ENCODE peak calls at places on chromosome 15, in six cellular contexts. Z is left lung, U is neuronal stem cell, X is fibroblast of lung, E is kidney, T is sigmoid colon. I is an unnamed sample.

GRCh38 chr15:62601779-62602540 is 436.9 kb upstream of the C2CD4B start:
- DNase-seq in E (no peak), U (no peak), X (peak), T (no peak), Z (no peak), I (no peak)

GRCh38 chr15:64970696-64971095 is 19.0 kb downstream of the SPG21 start:
- DNase-seq in X (no peak), E (no peak), Z (no peak), U (no peak), T (no peak), I (no peak)

GRCh38 chr15:86336051-86336788 is 256.5 kb downstream of the AGBL1 start:
- DNase-seq in U (no peak), X (no peak), Z (no peak), T (no peak), E (no peak), I (peak)

GRCh38 chr15:84981711-84982300 is at the start of gene PDE8A:
- DNase-seq in E (peak), X (no peak), U (peak), T (peak), Z (peak), I (no peak)

GRCh38 chr15:50676799-50677483 is 9.7 kb downstream of the TRPM7 start:
- DNase-seq in Z (no peak), E (no peak), U (no peak), T (no peak), X (peak), I (no peak)

GRCh38 chr15:98938804-98939203 is 68.8 kb downstream of the PGPEP1L start:
- DNase-seq in E (no peak), T (no peak), Z (no peak), X (no peak), U (no peak), I (no peak)

GRCh38 chr15:79962178-79962577 is 8.8 kb downstream of the BCL2A1 start:
- DNase-seq in X (no peak), U (no peak), T (no peak), Z (no peak), E (no peak), I (no peak)

GRCh38 chr15:78303729-78304486 is 4.5 kb upstream of the SKIC8 start:
- DNase-seq in E (no peak), X (no peak), T (no peak), Z (no peak), U (no peak), I (peak)

GRCh38 chr15:44325568-44325967 is 37.0 kb downstream of the GOLM2 start:
- DNase-seq in E (no peak), Z (no peak), U (peak), X (no peak), T (no peak), I (no peak)

GRCh38 chr15:43067717-43068461 is 37.9 kb downstream of the UBR1 start:
- DNase-seq in E (no peak), X (peak), T (no peak), Z (no peak), U (no peak), I (no peak)

GRCh38 chr15:100115066-100115710 is 226.6 kb downstream of the ADAMTS17 start:
- DNase-seq in Z (no peak), U (no peak), E (no peak), T (no peak), X (no peak), I (peak)

GRCh38 chr15:100115711-100116090 is 226.1 kb downstream of the ADAMTS17 start:
- DNase-seq in T (no peak), Z (no peak), E (no peak), X (peak), U (no peak), I (peak)

GRCh38 chr15:100114100-100114499 is 227.7 kb downstream of the ADAMTS17 start:
- DNase-seq in X (peak), U (no peak), T (peak), E (no peak), Z (no peak), I (peak)

GRCh38 chr15:100113351-100114075 is 228.3 kb downstream of the ADAMTS17 start:
- DNase-seq in U (no peak), E (no peak), T (no peak), X (no peak), Z (no peak), I (peak)

GRCh38 chr15:100114526-100114925 is 227.2 kb downstream of the ADAMTS17 start:
- DNase-seq in E (no peak), X (peak), T (no peak), U (peak), Z (no peak), I (no peak)
- H3K4me3 ChIP-seq in E (peak), X (peak), T (peak), U (no peak), Z (no peak), I (no peak)

DNA sequence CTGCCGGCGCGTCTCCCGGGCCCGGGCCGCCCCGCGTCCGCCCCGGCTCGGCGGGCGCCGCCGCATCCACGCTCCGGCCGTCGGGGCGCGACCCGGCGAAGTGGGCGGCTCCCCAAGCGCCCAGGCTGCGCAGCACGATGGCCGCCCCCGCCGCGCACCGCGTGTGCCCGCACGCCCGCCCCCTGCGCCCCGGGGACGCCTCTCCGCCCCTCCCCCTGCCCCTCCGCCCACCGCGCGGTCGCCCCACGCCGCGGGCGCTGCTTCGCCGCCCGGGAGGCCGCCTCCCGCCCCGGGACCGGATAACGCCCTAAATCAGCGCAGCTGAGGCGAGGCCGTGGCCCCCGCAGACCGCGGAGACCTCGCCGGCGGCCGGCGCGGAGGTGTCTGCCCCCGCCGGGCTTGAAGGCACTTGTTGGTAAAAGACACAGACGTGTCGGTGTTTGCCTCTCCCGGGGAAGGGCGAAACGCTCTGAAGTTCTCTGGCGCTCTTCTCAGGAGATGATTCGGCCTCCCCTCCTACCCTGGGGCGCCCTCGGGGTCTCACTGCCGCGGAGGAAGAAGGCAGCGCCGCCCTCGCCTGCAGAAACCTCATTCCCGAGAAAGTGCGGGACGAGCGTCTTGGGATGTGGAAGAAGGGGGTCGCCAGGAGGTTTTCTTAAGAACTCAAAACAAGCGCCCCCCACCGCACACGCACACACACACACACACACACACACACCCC is at the start of gene BNC1:
- DNase-seq in U (no peak), T (no peak), E (no peak), Z (no peak), X (no peak), I (peak)
- H3K27ac ChIP-seq in U (no peak), T (no peak), E (no peak), Z (no peak), X (peak), I (peak)

GRCh38 chr15:41789662-41790061 is 15.4 kb downstream of the MAPKBP1 start:
- DNase-seq in E (no peak), T (no peak), Z (no peak), X (no peak), U (no peak), I (no peak)

GRCh38 chr15:41790169-41790568 is 15.9 kb downstream of the MAPKBP1 start:
- DNase-seq in X (no peak), U (no peak), T (no peak), E (no peak), Z (no peak), I (no peak)

GRCh38 chr15:41791970-41792637 is 17.8 kb downstream of the MAPKBP1 start:
- DNase-seq in Z (no peak), U (no peak), T (no peak), E (no peak), X (no peak), I (no peak)

GRCh38 chr15:41791547-41791937 is 17.3 kb downstream of the MAPKBP1 start:
- DNase-seq in Z (no peak), U (no peak), T (no peak), X (no peak), E (no peak), I (no peak)

GRCh38 chr15:41790756-41791546 is 16.7 kb downstream of the MAPKBP1 start:
- DNase-seq in X (peak), Z (no peak), T (no peak), U (no peak), E (no peak), I (no peak)
- H3K4me3 ChIP-seq in X (no peak), Z (no peak), T (no peak), U (no peak), E (peak), I (no peak)

DNA sequence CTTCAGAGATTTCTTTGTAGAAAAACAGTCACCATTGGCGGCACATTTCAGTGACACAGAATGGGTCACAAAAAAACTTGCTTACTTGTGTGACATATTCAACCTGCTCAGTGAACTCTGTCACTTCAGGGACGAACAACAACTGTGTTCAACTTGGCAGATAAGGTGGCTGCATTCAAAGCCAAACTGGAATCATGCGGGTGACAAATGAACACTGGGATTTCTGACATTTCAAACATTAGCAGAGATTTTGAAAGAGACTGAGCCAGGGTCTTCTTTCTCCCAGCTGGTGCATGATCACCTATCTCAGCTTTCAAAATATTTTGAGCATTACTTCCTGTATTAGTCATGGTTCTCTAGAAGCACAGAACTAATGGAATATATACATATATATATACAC is 1.9 kb upstream of the EID1 start:
- DNase-seq in U (no peak), E (no peak), T (no peak), X (no peak), Z (no peak), I (no peak)
- H3K27ac ChIP-seq in U (no peak), E (no peak), T (no peak), X (no peak), Z (no peak), I (no peak)

GRCh38 chr15:93771429-93772020 is 459.8 kb upstream of the MCTP2 start:
- DNase-seq in X (no peak), Z (no peak), U (no peak), E (no peak), T (no peak), I (no peak)

GRCh38 chr15:93770788-93771187 is 460.6 kb upstream of the MCTP2 start:
- DNase-seq in X (no peak), Z (no peak), U (no peak), E (no peak), T (no peak), I (no peak)
- H3K4me3 ChIP-seq in X (no peak), Z (no peak), U (no peak), E (no peak), T (no peak), I (no peak)

GRCh38 chr15:75654201-75654907 is 6.6 kb downstream of the SNX33 start:
- DNase-seq in Z (no peak), E (no peak), X (no peak), U (no peak), T (no peak), I (peak)
- H3K27ac ChIP-seq in Z (no peak), E (no peak), X (no peak), U (no peak), T (peak), I (peak)

DNA sequence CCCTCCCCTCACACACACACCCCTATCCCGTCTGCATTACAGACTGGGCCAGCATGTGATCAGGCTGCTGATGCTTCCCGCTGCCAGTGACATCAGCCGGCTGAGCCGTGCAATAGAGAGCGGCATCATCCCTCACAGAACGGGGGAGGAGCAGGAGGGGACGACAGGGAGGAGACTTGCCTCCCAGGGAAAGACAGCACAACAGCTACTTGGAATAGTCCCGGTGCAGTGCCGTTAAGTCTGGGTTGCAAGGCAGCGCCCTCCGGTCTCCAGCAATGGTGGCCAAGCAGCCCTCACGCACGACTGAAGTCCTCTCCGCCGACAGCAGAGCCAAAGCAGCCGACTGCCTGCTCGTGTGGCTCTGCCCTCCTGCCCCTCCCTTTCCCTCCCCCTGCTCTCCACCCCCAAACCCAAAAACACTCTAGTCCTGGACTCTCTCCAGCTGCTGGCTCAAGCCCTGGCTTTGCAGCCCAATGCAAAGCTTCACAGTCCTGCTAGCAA is 31.5 kb upstream of the RPS17 start:
- DNase-seq in E (peak), X (peak), U (peak), T (peak), Z (peak), I (no peak)
- H3K4me3 ChIP-seq in E (no peak), X (peak), U (peak), T (peak), Z (peak), I (no peak)

DNA sequence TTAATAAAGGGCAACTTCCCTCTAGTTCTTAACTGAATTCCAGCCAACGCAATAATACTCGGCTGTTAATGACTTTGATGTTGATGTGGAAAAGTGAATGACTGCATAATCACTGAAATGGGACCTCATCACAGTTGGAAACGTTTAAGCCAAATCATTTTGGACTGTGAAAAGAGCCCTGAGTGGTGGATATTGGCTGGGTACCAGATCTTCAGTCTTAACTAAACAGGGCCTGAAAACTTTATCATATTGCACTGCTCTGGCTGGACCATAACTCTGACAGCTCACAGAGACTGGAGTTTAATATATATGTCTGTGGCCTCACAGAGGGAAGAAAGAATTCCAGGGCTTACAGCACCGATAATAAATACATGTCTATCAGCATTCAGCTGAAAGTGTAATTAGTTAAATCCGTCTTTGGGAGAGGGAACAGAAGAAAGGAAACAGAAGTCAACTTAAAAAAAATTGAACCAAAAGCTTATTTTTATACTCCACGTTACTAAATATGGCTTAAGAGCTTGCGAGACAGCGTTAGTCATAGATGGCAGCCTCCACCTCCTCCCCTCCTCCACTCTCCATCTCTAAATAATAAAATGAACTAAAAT is 222.3 kb upstream of the CDIN1 start:
- DNase-seq in X (peak), U (no peak), E (no peak), T (no peak), Z (no peak), I (no peak)
- H3K27ac ChIP-seq in X (peak), U (no peak), E (peak), T (peak), Z (no peak), I (no peak)